ENCODE peak calls at places on chromosomes 6 and 20, in nine cellular contexts. U is stimulated activated CD4-positive, alpha-beta T cell treated with anti-CD3 and anti-CD28 coated beads, Interleukin-15, amount 100 ng/mL, for 1 hour; J is CD14-positive monocyte; H is EH; W is activated CD4-positive, alpha-beta T cell treated with anti-CD3 and anti-CD28 coated beads, Interleukin-2, amount 10 ng/mL, durations not matched to agents 7 days and 5 days; A is activated T-helper 1 cell treated with Interleukin-2 at 50 U/mL for 16 hours; P is left ventricle myocardium superior; G is non-pigmented ciliary epithelial cell; Y is endodermal cell. O is an unnamed sample.

GRCh38 chr6:89932245-89932802 is 38.1 kb downstream of the GJA10 start:
- DNase-seq in H (no peak), G (no peak), Y (peak; percentile 35), A (no peak), U (no peak), P (no peak), J (no peak), W (no peak), O (no peak)

GRCh38 chr6:42891199-42891722 is 11.8 kb downstream of the RPL7L1 start:
- DNase-seq in W (no peak), U (no peak), A (no peak), G (no peak), Y (no peak), H (no peak), J (no peak), P (no peak), O (no peak)

GRCh38 chr6:2522521-2522920 is 228.2 kb downstream of the MYLK4 start:
- DNase-seq in P (no peak), G (peak; percentile 51), A (no peak), J (peak; percentile 66), U (no peak), H (peak; percentile 22), Y (no peak), W (no peak), O (no peak)

GRCh38 chr6:84768442-84769174 is 4.2 kb upstream of the TBX18 start:
- DNase-seq in Y (peak; percentile 81), P (peak; percentile 42), G (no peak), U (no peak), J (no peak), W (no peak), A (no peak), H (no peak), O (no peak)

GRCh38 chr20:36572701-36573102 is 695 bp upstream of the TGIF2 start:
- DNase-seq in G (no peak), U (peak; percentile 56), W (peak; percentile 62), H (peak; percentile 53), J (peak; percentile 84), P (peak; percentile 46), A (peak; percentile 42), Y (no peak), O (no peak)

GRCh38 chr6:111342913-111343312 is 140.1 kb downstream of the REV3L start:
- DNase-seq in P (no peak), W (no peak), Y (no peak), U (no peak), J (no peak), A (no peak), H (no peak), G (no peak), O (no peak)

GRCh38 chr6:149897015-149897697 is 757 bp downstream of the RAET1E start:
- DNase-seq in W (no peak), H (peak; percentile 95), U (no peak), Y (no peak), A (no peak), P (peak; percentile 85), G (peak; percentile 22), J (no peak), O (no peak)

GRCh38 chr20:56439784-56440291 is 27.8 kb downstream of the CASS4 start:
- DNase-seq in G (peak; percentile 98), U (no peak), Y (no peak), J (no peak), P (peak; percentile 82), H (peak; percentile 100), W (peak; percentile 18), A (no peak), O (no peak)

GRCh38 chr6:43334466-43335095 is 26.0 kb upstream of the CRIP3 start:
- DNase-seq in U (no peak), A (no peak), G (peak; percentile 20), H (peak; percentile 71), W (no peak), Y (peak; percentile 52), P (no peak), J (no peak), O (no peak)

GRCh38 chr20:22533823-22534751 is 50.3 kb downstream of the FOXA2 start:
- DNase-seq in J (no peak), A (no peak), U (no peak), P (no peak), H (no peak), Y (no peak), W (no peak), G (no peak), O (no peak)

GRCh38 chr6:2396292-2396691 is 150.9 kb upstream of the GMDS start:
- DNase-seq in A (no peak), G (no peak), P (no peak), U (no peak), W (no peak), J (no peak), Y (no peak), H (no peak), O (no peak)

GRCh38 chr20:24674921-24675605 is 205.6 kb downstream of the SYNDIG1 start:
- DNase-seq in G (no peak), P (no peak), H (no peak), A (no peak), J (no peak), W (no peak), U (no peak), Y (no peak), O (no peak)

GRCh38 chr6:133806358-133806757 is 82.6 kb upstream of the TCF21 start:
- DNase-seq in G (peak; percentile 5), Y (no peak), U (no peak), H (no peak), W (no peak), J (no peak), A (no peak), P (no peak), O (no peak)

GRCh38 chr6:130152908-130153510 is 69.7 kb downstream of the SAMD3 start:
- DNase-seq in W (no peak), H (no peak), P (no peak), J (no peak), G (no peak), A (no peak), U (no peak), Y (no peak), O (no peak)

GRCh38 chr20:52937701-52938100 is 34.5 kb upstream of the TSHZ2 start:
- DNase-seq in H (no peak), Y (peak; percentile 63), W (no peak), P (no peak), G (peak; percentile 8), J (no peak), A (no peak), U (no peak), O (no peak)

GRCh38 chr6:103820148-103820547 is 1039.6 kb downstream of the HACE1 start:
- DNase-seq in Y (peak; percentile 56), A (no peak), U (no peak), J (no peak), P (no peak), G (no peak), H (no peak), W (no peak), O (no peak)

GRCh38 chr6:111230351-111231077 is 143.2 kb downstream of the SLC16A10 start:
- DNase-seq in Y (no peak), U (no peak), G (peak; percentile 62), W (no peak), J (no peak), P (no peak), A (no peak), H (peak; percentile 84), O (no peak)